ENCODE peak calls at places on chromosomes 6 and 20, in seven cellular contexts. I is T-helper 2 cell, A is astrocyte of the spinal cord, H is cardiac fibroblast, F is Peyer's patch, L is NCI-H1092, O is G401. C is an unnamed sample.

GRCh38 chr6:5672581-5673011 is 334.1 kb downstream of the NRN1 start:
- DNase-seq in I (no peak), A (peak), H (peak), F (no peak), L (no peak), O (no peak), C (no peak)

GRCh38 chr6:75747371-75747984 is 1.6 kb upstream of the MYO6 start:
- DNase-seq in I (no peak), A (no peak), H (no peak), F (no peak), L (no peak), O (no peak), C (no peak)

GRCh38 chr6:6439778-6440177 is 119.3 kb upstream of the F13A1 start:
- DNase-seq in I (no peak), A (no peak), H (no peak), F (no peak), L (no peak), O (peak), C (no peak)

GRCh38 chr20:60695223-60695622 is 556.8 kb upstream of the CDH4 start:
- DNase-seq in I (no peak), A (peak), H (peak), F (no peak), L (no peak), O (no peak), C (no peak)

GRCh38 chr6:12504325-12504966 is 212.1 kb upstream of the PHACTR1 start:
- DNase-seq in I (no peak), A (no peak), H (peak), F (peak), L (no peak), O (no peak), C (no peak)

GRCh38 chr20:35511814-35512420 is 17.5 kb downstream of the C20orf173 start:
- DNase-seq in I (no peak), A (peak), H (peak), F (no peak), L (no peak), O (peak), C (peak)

GRCh38 chr20:25856256-25856884 is 159.7 kb upstream of the ZNF337 start:
- DNase-seq in I (no peak), A (no peak), H (no peak), F (no peak), L (no peak), O (peak), C (no peak)

GRCh38 chr6:42744351-42744890 is 1.5 kb downstream of the TBCC start:
- DNase-seq in I (no peak), A (peak), H (no peak), F (no peak), L (no peak), O (no peak), C (no peak)

GRCh38 chr6:166419268-166419667 is 36.5 kb upstream of the MPC1 start:
- DNase-seq in I (no peak), A (peak), H (peak), F (peak), L (no peak), O (no peak), C (no peak)

GRCh38 chr6:23510778-23511510 is 615.1 kb upstream of the NRSN1 start:
- DNase-seq in I (no peak), A (no peak), H (no peak), F (no peak), L (no peak), O (no peak), C (no peak)

GRCh38 chr6:42339991-42340401 is 111.7 kb downstream of the TRERF1 start:
- DNase-seq in I (no peak), A (no peak), H (no peak), F (no peak), L (no peak), O (no peak), C (no peak)

GRCh38 chr6:161444464-161444863 is 170.6 kb upstream of the AGPAT4 start:
- DNase-seq in I (no peak), A (peak), H (no peak), F (no peak), L (no peak), O (peak), C (peak)

GRCh38 chr20:38298768-38299288 is 5.1 kb upstream of the BPI start:
- DNase-seq in I (no peak), A (peak), H (peak), F (peak), L (no peak), O (peak), C (peak)

GRCh38 chr6:119350202-119351004 is 842 bp upstream of the MAN1A1 start:
- DNase-seq in I (no peak), A (peak), H (peak), F (peak), L (no peak), O (peak), C (no peak)

GRCh38 chr6:149043476-149044130 is 273.9 kb upstream of the TAB2 start:
- DNase-seq in I (no peak), A (no peak), H (peak), F (no peak), L (no peak), O (no peak), C (no peak)

GRCh38 chr6:6981923-6982322 is 125.8 kb upstream of the RREB1 start:
- DNase-seq in I (no peak), A (no peak), H (no peak), F (peak), L (no peak), O (no peak), C (no peak)

GRCh38 chr20:40753472-40753871 is 64.4 kb upstream of the MAFB start:
- DNase-seq in I (no peak), A (no peak), H (no peak), F (no peak), L (no peak), O (no peak), C (no peak)

GRCh38 chr20:35468671-35469334 is 13.4 kb downstream of the CEP250 start:
- DNase-seq in I (no peak), A (no peak), H (no peak), F (no peak), L (no peak), O (no peak), C (no peak)

GRCh38 chr6:106309766-106310373 is 15.7 kb downstream of the ATG5 start:
- DNase-seq in I (no peak), A (peak), H (peak), F (no peak), L (no peak), O (no peak), C (no peak)

GRCh38 chr20:33862709-33863403 is 51.7 kb downstream of the CHMP4B start:
- DNase-seq in I (no peak), A (peak), H (peak), F (peak), L (peak), O (no peak), C (no peak)

C was measured in hippocampal formation.